ENCODE peak calls at places on chromosome 17, in seven cellular contexts. G is SK-N-SH, S is HCT116, X is H1, N is GM12878, T is K562, F is HepG2. K is an unnamed sample.

GRCh38 chr17:6671431-6671830 is 19.9 kb downstream of the C17orf100 start:
- DNase-seq in T (no peak), X (no peak), N (no peak), F (no peak), S (no peak), G (no peak), K (no peak)

GRCh38 chr17:2723997-2724782 is 12.6 kb upstream of the CLUH start:
- DNase-seq in N (no peak), S (no peak), T (peak), X (peak), G (peak), F (no peak), K (no peak)

GRCh38 chr17:50093246-50093645 is 1.9 kb upstream of the PDK2 start:
- DNase-seq in N (no peak), F (no peak), X (no peak), S (no peak), G (no peak), T (no peak), K (no peak)

GRCh38 chr17:70136131-70136530 is 33.2 kb upstream of the KCNJ2 start:
- DNase-seq in T (no peak), F (no peak), X (no peak), G (no peak), S (no peak), N (no peak), K (no peak)

GRCh38 chr17:7739746-7740145 is 22.2 kb downstream of the DNAH2 start:
- DNase-seq in F (no peak), G (no peak), N (no peak), S (no peak), X (no peak), T (no peak), K (no peak)

GRCh38 chr17:81481815-81482505 is 30.6 kb downstream of the ACTG1 start:
- DNase-seq in T (no peak), G (no peak), X (no peak), N (no peak), F (no peak), S (no peak), K (no peak)

GRCh38 chr17:15957206-15957605 is 12.3 kb downstream of the ADORA2B start:
- DNase-seq in G (no peak), X (no peak), S (peak), F (no peak), T (peak), N (no peak), K (no peak)

GRCh38 chr17:29844339-29845048 is 85.5 kb downstream of the SSH2 start:
- DNase-seq in S (no peak), G (peak), F (no peak), T (peak), X (no peak), N (no peak), K (no peak)

GRCh38 chr17:49748791-49749190 is 15.1 kb downstream of the FAM117A start:
- DNase-seq in T (no peak), N (peak), S (no peak), G (no peak), F (no peak), X (no peak), K (no peak)

GRCh38 chr17:76868669-76869208 is 535 bp downstream of the MGAT5B start:
- DNase-seq in S (no peak), N (no peak), X (peak), T (peak), F (no peak), G (peak), K (peak)
- TF ChIP-seq JUND in S (no peak), N (no peak), X (no peak), T (no peak), F (no peak), G (no peak), K (no peak)

DNA sequence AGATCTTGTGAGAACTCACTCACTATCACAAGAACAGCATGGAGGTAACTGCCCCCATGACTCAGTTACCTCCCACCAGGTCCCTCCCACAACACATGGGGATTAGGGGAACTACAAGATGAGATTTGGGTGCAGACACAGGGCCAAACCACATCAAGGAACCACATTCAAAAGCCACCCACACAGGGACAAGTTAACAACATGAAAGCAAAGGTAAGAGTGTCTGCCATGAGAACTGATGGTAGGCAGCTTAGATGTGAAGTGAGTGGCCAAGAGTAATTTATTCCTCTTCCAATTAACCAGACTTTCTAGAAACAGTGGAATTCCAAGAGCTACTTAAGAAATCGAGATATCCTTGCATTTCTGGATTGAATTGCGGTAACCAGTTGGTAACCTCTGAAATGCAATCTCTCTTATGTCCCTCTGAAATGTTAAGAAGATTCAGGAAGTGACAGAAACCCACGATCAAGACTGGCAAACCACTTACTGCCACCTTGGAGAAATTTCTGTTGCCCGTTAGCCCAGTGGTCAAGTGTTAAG is 167.4 kb upstream of the CACNG5 start:
- DNase-seq in G (no peak), S (no peak), F (no peak), N (peak), T (no peak), X (no peak), K (no peak)
- TF ChIP-seq JUND in G (no peak), S (no peak), F (no peak), N (no peak), T (no peak), X (no peak), K (no peak)

GRCh38 chr17:73956595-73957465 is 246.6 kb upstream of the RPL38 start:
- DNase-seq in T (peak), N (no peak), F (peak), G (peak), X (peak), S (peak), K (peak)
- TF ChIP-seq JUND in T (no peak), N (no peak), F (no peak), G (no peak), X (no peak), S (no peak), K (no peak)

GRCh38 chr17:61490540-61490975 is 38.3 kb downstream of the TBX4 start:
- DNase-seq in X (no peak), N (no peak), G (no peak), T (no peak), F (no peak), S (no peak), K (no peak)
- TF ChIP-seq JUND in X (no peak), N (no peak), G (no peak), T (no peak), F (no peak), S (no peak), K (no peak)

DNA sequence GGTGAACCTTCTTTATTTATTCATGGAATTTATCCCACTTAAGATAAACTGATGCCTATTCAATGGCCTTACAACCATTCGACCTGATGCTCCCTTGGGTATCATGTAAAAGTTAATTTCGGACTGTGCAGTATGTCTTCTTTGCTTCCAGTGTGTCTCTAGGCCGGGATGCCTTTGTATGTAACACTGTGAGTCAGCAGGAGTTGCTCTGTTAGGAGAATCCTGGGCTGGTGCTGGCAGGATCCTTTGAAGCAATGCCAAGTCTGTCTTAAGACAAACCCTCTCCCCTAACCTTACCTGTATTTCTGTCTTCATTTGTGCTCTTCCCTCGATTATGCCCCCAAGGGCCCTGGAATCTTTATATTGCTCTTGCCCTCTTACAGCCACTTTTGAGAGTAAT is 37.9 kb upstream of the ABCA8 start:
- DNase-seq in S (no peak), F (no peak), T (no peak), X (no peak), G (no peak), N (no peak), K (no peak)
- TF ChIP-seq JUND in S (no peak), F (no peak), T (no peak), X (no peak), G (no peak), N (no peak), K (no peak)

DNA sequence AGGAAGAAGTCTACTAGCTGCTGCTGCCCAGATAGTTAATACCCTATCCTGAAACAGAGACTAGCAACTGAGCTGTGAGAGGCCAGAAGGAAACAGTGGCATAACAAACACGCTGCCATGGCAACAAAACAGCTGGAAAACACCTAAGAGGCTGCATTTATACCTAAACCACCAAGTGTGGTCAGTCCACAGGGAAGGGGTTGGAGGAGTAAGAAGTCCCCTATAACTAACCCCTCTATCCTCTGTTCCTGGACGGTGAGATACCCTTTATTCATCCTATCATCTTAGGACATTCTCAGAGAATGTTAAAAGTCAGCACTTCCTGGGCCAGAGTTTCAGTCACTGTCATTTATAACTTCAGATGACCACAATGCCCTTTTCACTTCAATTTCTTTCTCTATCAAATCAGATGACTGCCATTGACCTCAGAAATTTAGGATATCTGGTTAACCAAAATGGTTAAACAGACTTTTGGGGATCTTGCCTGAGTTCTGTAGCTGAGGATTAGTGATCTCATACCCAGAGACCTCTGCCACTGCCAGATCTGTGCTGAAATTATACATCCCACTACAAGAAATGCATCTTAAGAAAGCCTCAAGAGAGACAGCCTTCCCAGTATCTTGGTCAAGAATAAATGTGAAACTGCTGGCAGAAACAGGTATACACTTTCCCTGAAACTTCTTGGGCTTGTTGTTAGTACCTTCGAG is 36.2 kb downstream of the STH start:
- DNase-seq in X (no peak), T (no peak), G (no peak), S (no peak), F (no peak), N (no peak), K (no peak)
- TF ChIP-seq JUND in X (no peak), T (no peak), G (no peak), S (no peak), F (no peak), N (no peak), K (no peak)

DNA sequence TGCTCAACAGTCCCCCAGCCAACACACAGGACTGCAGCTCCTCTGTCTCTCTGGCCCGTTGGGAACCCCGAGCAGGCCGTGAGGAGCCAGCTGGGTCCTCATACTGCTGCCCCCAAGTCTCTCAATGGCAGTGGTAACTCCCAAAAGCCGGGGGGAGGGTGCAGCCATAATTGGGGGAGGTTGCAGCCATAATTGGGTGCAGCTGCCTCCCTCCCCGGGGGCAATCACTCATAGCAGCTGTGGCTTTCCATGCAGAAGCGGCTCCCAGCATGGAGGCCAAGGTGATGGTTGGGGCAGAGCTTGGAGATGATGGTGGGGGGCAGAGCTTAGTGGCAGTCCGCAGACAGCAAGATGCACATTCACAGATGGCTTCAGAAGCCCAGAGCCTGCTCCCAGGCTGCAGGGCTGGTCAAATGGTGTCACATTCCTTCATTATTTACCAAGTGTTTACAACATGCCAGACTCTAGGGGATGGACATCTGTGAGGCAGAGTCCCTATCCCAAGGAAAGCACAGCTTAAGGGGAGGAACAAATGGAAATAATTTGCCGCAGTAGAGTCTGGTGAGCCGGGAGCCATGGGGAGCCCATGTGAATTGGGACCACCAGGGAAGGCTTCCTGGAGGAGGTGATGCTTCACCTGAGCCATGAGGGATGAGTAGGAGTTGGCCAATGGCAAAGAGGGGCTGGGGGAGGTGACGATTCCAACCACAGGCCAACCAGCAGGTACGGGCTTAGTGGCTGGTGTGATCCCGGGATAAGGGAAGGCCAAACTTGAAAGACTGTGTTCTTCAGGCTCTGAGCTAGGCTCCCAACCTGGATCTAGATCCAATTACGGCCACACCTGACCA is 8.2 kb downstream of the DOC2B start:
- DNase-seq in F (no peak), S (no peak), X (no peak), T (no peak), G (peak), N (no peak), K (peak)
- TF ChIP-seq JUND in F (no peak), S (no peak), X (no peak), T (no peak), G (no peak), N (no peak), K (no peak)

GRCh38 chr17:63914471-63914870 is 3.4 kb upstream of the CSHL1 start:
- DNase-seq in G (no peak), F (no peak), S (no peak), T (no peak), N (no peak), X (no peak), K (no peak)

GRCh38 chr17:63911041-63911635 is at the start of gene CSHL1:
- DNase-seq in F (no peak), T (no peak), G (no peak), N (no peak), X (no peak), S (no peak), K (no peak)

GRCh38 chr17:63916566-63917185 is 2.0 kb downstream of the GH1 start:
- DNase-seq in F (no peak), G (no peak), S (no peak), T (no peak), N (no peak), X (no peak), K (no peak)

GRCh38 chr17:63910096-63910495 is 962 bp downstream of the CSHL1 start:
- DNase-seq in T (no peak), S (no peak), G (no peak), F (no peak), N (no peak), X (no peak), K (no peak)

GRCh38 chr17:63911657-63912100 is 621 bp upstream of the CSHL1 start:
- DNase-seq in G (peak), T (peak), S (peak), N (no peak), F (no peak), X (peak), K (peak)
- TF ChIP-seq JUND in G (no peak), T (no peak), S (no peak), N (no peak), F (no peak), X (no peak), K (no peak)

K was measured in T47D.